ENCODE peak calls at places on chromosome 17, in seven cellular contexts. L, Y, I, M, R, W and F are unnamed samples.
A peak's percentile ranks its signal among the peaks of the same experiment; 100 is the strongest.

GRCh38 chr17:35784895-35785294 is 10.5 kb downstream of the MMP28 start:
- DNase-seq in L (no peak), Y (no peak), I (no peak), M (no peak), R (no peak), W (no peak), F (no peak)

GRCh38 chr17:83198366-83199341 is 119.2 kb downstream of the METRNL start:
- DNase-seq in L (no peak), Y (peak; percentile 9), I (peak; percentile 26), M (no peak), R (peak; percentile 21), W (peak; percentile 64), F (no peak)

GRCh38 chr17:72205357-72205756 is 84.5 kb downstream of the SOX9 start:
- DNase-seq in L (no peak), Y (no peak), I (no peak), M (no peak), R (no peak), W (no peak), F (no peak)

GRCh38 chr17:69733171-69734014 is 318.9 kb downstream of the MAP2K6 start:
- DNase-seq in L (no peak), Y (peak; percentile 48), I (peak; percentile 26), M (no peak), R (no peak), W (no peak), F (no peak)

GRCh38 chr17:67491009-67491677 is 114.1 kb downstream of the PITPNC1 start:
- DNase-seq in L (peak; percentile 67), Y (peak; percentile 91), I (peak; percentile 95), M (no peak), R (peak; percentile 91), W (peak; percentile 96), F (peak; percentile 52)

GRCh38 chr17:40219073-40219860 is at the start of gene WIPF2:
- DNase-seq in L (peak; percentile 98), Y (peak; percentile 96), I (peak; percentile 97), M (peak; percentile 96), R (peak; percentile 98), W (peak; percentile 98), F (peak; percentile 97)

GRCh38 chr17:21286771-21287702 is 2.5 kb downstream of the MAP2K3 start:
- DNase-seq in L (peak; percentile 88), Y (no peak), I (no peak), M (no peak), R (no peak), W (no peak), F (no peak)

GRCh38 chr17:2782030-2782429 is 14.2 kb upstream of the RAP1GAP2 start:
- DNase-seq in L (no peak), Y (no peak), I (no peak), M (no peak), R (no peak), W (no peak), F (no peak)

GRCh38 chr17:50466371-50467113 is 2.1 kb downstream of the CHAD start:
- DNase-seq in L (peak; percentile 84), Y (no peak), I (no peak), M (no peak), R (no peak), W (no peak), F (peak; percentile 70)

GRCh38 chr17:33239702-33240101 is 53.4 kb downstream of the ASIC2 start:
- DNase-seq in L (no peak), Y (no peak), I (no peak), M (no peak), R (no peak), W (no peak), F (no peak)

GRCh38 chr17:3986270-3986938 is 22.2 kb upstream of the ATP2A3 start:
- DNase-seq in L (peak; percentile 39), Y (no peak), I (no peak), M (no peak), R (no peak), W (no peak), F (peak; percentile 83)

GRCh38 chr17:17810374-17811248 is 26.2 kb downstream of the SREBF1 start:
- DNase-seq in L (no peak), Y (no peak), I (no peak), M (no peak), R (peak; percentile 84), W (no peak), F (peak; percentile 59)

GRCh38 chr17:7404737-7405412 is 978 bp upstream of the TMEM256 start:
- DNase-seq in L (peak; percentile 60), Y (peak; percentile 70), I (peak; percentile 68), M (peak; percentile 63), R (no peak), W (peak; percentile 84), F (peak; percentile 74)

GRCh38 chr17:37079735-37080134 is 131.0 kb downstream of the AATF start:
- DNase-seq in L (no peak), Y (no peak), I (no peak), M (no peak), R (no peak), W (no peak), F (no peak)

GRCh38 chr17:32319548-32319905 is 22.4 kb downstream of the C17orf75 start:
- DNase-seq in L (peak; percentile 83), Y (peak; percentile 76), I (peak; percentile 71), M (peak; percentile 57), R (peak; percentile 85), W (peak; percentile 82), F (peak; percentile 75)

GRCh38 chr17:4543557-4544026 is 11.6 kb downstream of the MYBBP1A start:
- DNase-seq in L (no peak), Y (peak; percentile 14), I (no peak), M (no peak), R (no peak), W (no peak), F (peak; percentile 43)

GRCh38 chr17:79944821-79945391 is 90.8 kb downstream of the TBC1D16 start:
- DNase-seq in L (no peak), Y (peak; percentile 8), I (peak; percentile 21), M (no peak), R (peak; percentile 37), W (peak; percentile 64), F (peak; percentile 53)

GRCh38 chr17:82820278-82821251 is 19.3 kb downstream of the ZNF750 start:
- DNase-seq in L (no peak), Y (no peak), I (no peak), M (no peak), R (no peak), W (no peak), F (no peak)

GRCh38 chr17:39404542-39405378 is 3.3 kb upstream of the FBXL20 start:
- DNase-seq in L (no peak), Y (no peak), I (no peak), M (no peak), R (no peak), W (no peak), F (no peak)

GRCh38 chr17:32757963-32758362 is 119.0 kb downstream of the MYO1D start:
- DNase-seq in L (no peak), Y (no peak), I (no peak), M (no peak), R (no peak), W (no peak), F (no peak)

GRCh38 chr17:74771319-74771914 is 4.7 kb downstream of the NAT9 start:
- DNase-seq in L (no peak), Y (no peak), I (no peak), M (no peak), R (no peak), W (no peak), F (no peak)

GRCh38 chr17:59746849-59747445 is 39.5 kb downstream of the VMP1 start:
- DNase-seq in L (no peak), Y (no peak), I (no peak), M (no peak), R (no peak), W (no peak), F (no peak)

GRCh38 chr17:47778184-47778635 is 43.4 kb downstream of the OSBPL7 start:
- DNase-seq in L (no peak), Y (no peak), I (no peak), M (no peak), R (no peak), W (no peak), F (no peak)

GRCh38 chr17:77688369-77688768 is 270.1 kb upstream of the TNRC6C start:
- DNase-seq in L (no peak), Y (no peak), I (no peak), M (no peak), R (no peak), W (peak; percentile 28), F (no peak)

GRCh38 chr17:14926526-14927122 is 338.5 kb downstream of the PMP22 start:
- DNase-seq in L (peak; percentile 42), Y (peak; percentile 15), I (no peak), M (peak; percentile 40), R (no peak), W (no peak), F (peak; percentile 59)

GRCh38 chr17:1774390-1775176 is 12.7 kb downstream of the SERPINF1 start:
- DNase-seq in L (no peak), Y (no peak), I (no peak), M (no peak), R (no peak), W (no peak), F (no peak)
- H3K4me1 ChIP-seq in L (no peaks in the 10 kb centered on the region), Y (peaks cover 55% of the 10 kb centered on the region), I (no peaks in the 10 kb centered on the region), M (peaks cover 5% of the 10 kb centered on the region), R (peaks cover 7% of the 10 kb centered on the region), W (peaks cover 22% of the 10 kb centered on the region), F (no peaks in the 10 kb centered on the region)

DNA sequence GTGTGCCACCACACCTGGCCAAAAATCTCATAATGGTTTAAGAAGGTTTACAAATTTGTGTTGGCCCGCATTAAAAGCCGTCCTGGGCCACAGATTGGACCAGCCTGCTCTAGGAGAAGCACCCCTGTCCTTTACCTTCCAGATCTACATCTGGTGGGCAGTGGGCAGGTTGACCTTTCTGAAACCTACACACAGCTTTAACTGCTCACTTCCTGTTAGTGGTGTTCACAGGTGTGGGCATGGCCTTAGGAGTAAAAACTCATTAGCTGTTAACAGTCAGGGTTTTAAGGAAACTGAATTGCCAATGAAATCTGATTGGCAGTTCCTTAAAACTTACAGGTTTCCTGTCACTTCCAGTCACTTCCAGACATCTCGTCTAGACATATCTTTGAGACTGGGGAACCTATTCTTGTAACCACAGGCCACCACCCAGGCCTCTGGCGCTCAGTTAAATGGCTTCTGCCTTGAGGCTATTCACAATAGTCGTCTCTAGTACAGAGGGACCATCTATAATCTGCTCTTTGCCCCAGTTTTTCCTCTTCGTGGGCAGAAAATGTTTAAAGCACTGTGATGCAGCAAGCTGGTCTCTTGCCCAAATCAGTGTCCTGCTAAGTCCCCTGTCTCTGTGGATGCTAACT is 29.3 kb downstream of the GNGT2 start:
- DNase-seq in L (no peak), Y (no peak), I (no peak), M (no peak), R (no peak), W (no peak), F (no peak)
- H3K9me3 ChIP-seq in L (peaks cover 24% of the 10 kb centered on the region), Y (peaks cover 6% of the 10 kb centered on the region), I (peaks cover 4% of the 10 kb centered on the region), M (peaks cover 4% of the 10 kb centered on the region), R (no peaks in the 10 kb centered on the region), W (peaks cover 5% of the 10 kb centered on the region), F (no peaks in the 10 kb centered on the region)

DNA sequence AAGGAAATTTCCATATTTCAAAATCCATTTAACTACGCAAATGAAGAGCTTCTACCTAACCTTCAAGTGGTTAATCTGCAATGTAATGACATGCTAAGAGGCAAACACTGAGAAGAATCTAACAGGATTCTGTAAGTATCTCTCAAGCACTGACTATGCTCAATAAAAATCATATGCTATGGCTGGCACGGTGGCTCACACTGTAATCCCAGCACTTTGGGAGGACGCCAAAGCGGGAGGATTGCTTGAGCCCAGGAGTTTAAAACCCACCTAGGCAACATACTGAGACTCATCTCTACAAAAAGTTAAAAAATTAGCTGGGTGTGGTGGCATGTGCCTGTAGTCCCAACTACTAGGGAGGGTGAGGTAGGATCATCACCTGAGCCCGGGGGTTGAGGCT is 32.7 kb downstream of the GNA13 start:
- DNase-seq in L (no peak), Y (no peak), I (no peak), M (no peak), R (no peak), W (no peak), F (no peak)
- H3K4me1 ChIP-seq in L (peaks cover 34% of the 10 kb centered on the region), Y (peaks cover 62% of the 10 kb centered on the region), I (peaks cover 13% of the 10 kb centered on the region), M (peaks cover 37% of the 10 kb centered on the region), R (peaks cover 17% of the 10 kb centered on the region), W (peaks cover 37% of the 10 kb centered on the region), F (no peaks in the 10 kb centered on the region)

GRCh38 chr17:76490112-76490710 is 11.0 kb downstream of the RHBDF2 start:
- DNase-seq in L (no peak), Y (no peak), I (no peak), M (no peak), R (no peak), W (no peak), F (no peak)
- H3K9me3 ChIP-seq in L (no peaks in the 10 kb centered on the region), Y (no peaks in the 10 kb centered on the region), I (no peaks in the 10 kb centered on the region), M (no peaks in the 10 kb centered on the region), R (no peaks in the 10 kb centered on the region), W (no peaks in the 10 kb centered on the region), F (no peaks in the 10 kb centered on the region)